ENCODE peak calls at places on chromosome 7, in eight cellular contexts. One of them, this sample, is unnamed.

GRCh38 chr7:7439564-7439963 is 96.1 kb downstream of the COL28A1 start:
- DNase-seq in HAP-1: no peak
- DNase-seq in activated naive CD4-positive, alpha-beta T cell treated with Interleukin-2 at 50 U/mL for 16 hours: no peak
- DNase-seq in posterior cingulate gyrus: no peak
- DNase-seq in NCI-H524: peak; percentile 5
- DNase-seq in NCI-H2171: no peak
- DNase-seq in HT1080: no peak
- DNase-seq in foreskin fibroblast: peak; percentile 61
- DNase-seq in this sample: no peak

GRCh38 chr7:133846203-133846945 is 280.8 kb upstream of the LRGUK start:
- DNase-seq in HAP-1: peak; percentile 39
- DNase-seq in activated naive CD4-positive, alpha-beta T cell treated with Interleukin-2 at 50 U/mL for 16 hours: no peak
- DNase-seq in posterior cingulate gyrus: no peak
- DNase-seq in NCI-H524: no peak
- DNase-seq in NCI-H2171: no peak
- DNase-seq in HT1080: no peak
- DNase-seq in foreskin fibroblast: no peak
- DNase-seq in this sample: no peak

GRCh38 chr7:66454600-66455225 is 174.0 kb upstream of the KCTD7 start:
- DNase-seq in HAP-1: no peak
- DNase-seq in activated naive CD4-positive, alpha-beta T cell treated with Interleukin-2 at 50 U/mL for 16 hours: no peak
- DNase-seq in posterior cingulate gyrus: no peak
- DNase-seq in NCI-H524: no peak
- DNase-seq in NCI-H2171: no peak
- DNase-seq in HT1080: no peak
- DNase-seq in foreskin fibroblast: peak; percentile 16
- DNase-seq in this sample: no peak

GRCh38 chr7:132557489-132558044 is 18.7 kb downstream of the PLXNA4 start:
- DNase-seq in HAP-1: no peak
- DNase-seq in activated naive CD4-positive, alpha-beta T cell treated with Interleukin-2 at 50 U/mL for 16 hours: no peak
- DNase-seq in posterior cingulate gyrus: no peak
- DNase-seq in NCI-H524: no peak
- DNase-seq in NCI-H2171: no peak
- DNase-seq in HT1080: peak; percentile 69
- DNase-seq in foreskin fibroblast: no peak
- DNase-seq in this sample: no peak

GRCh38 chr7:128707752-128708151 is 31.4 kb upstream of the CALU start:
- DNase-seq in HAP-1: no peak
- DNase-seq in activated naive CD4-positive, alpha-beta T cell treated with Interleukin-2 at 50 U/mL for 16 hours: no peak
- DNase-seq in posterior cingulate gyrus: no peak
- DNase-seq in NCI-H524: no peak
- DNase-seq in NCI-H2171: no peak
- DNase-seq in HT1080: no peak
- DNase-seq in foreskin fibroblast: no peak
- DNase-seq in this sample: no peak

GRCh38 chr7:141649137-141649864 is 52.7 kb downstream of the DENND11 start:
- DNase-seq in HAP-1: no peak
- DNase-seq in activated naive CD4-positive, alpha-beta T cell treated with Interleukin-2 at 50 U/mL for 16 hours: no peak
- DNase-seq in posterior cingulate gyrus: no peak
- DNase-seq in NCI-H524: no peak
- DNase-seq in NCI-H2171: no peak
- DNase-seq in HT1080: no peak
- DNase-seq in foreskin fibroblast: no peak
- DNase-seq in this sample: no peak

GRCh38 chr7:77439572-77439971 is 23.4 kb upstream of the GSAP start:
- DNase-seq in HAP-1: peak; percentile 34
- DNase-seq in activated naive CD4-positive, alpha-beta T cell treated with Interleukin-2 at 50 U/mL for 16 hours: no peak
- DNase-seq in posterior cingulate gyrus: peak; percentile 69
- DNase-seq in NCI-H524: peak; percentile 19
- DNase-seq in NCI-H2171: no peak
- DNase-seq in HT1080: peak; percentile 50
- DNase-seq in foreskin fibroblast: peak; percentile 62
- DNase-seq in this sample: no peak

GRCh38 chr7:33738260-33738935 is 166.9 kb upstream of the BMPER start:
- DNase-seq in HAP-1: no peak
- DNase-seq in activated naive CD4-positive, alpha-beta T cell treated with Interleukin-2 at 50 U/mL for 16 hours: no peak
- DNase-seq in posterior cingulate gyrus: no peak
- DNase-seq in NCI-H524: no peak
- DNase-seq in NCI-H2171: no peak
- DNase-seq in HT1080: no peak
- DNase-seq in foreskin fibroblast: no peak
- DNase-seq in this sample: no peak

GRCh38 chr7:148697256-148697841 is 1.4 kb upstream of the CUL1 start:
- DNase-seq in HAP-1: no peak
- DNase-seq in activated naive CD4-positive, alpha-beta T cell treated with Interleukin-2 at 50 U/mL for 16 hours: peak; percentile 69
- DNase-seq in posterior cingulate gyrus: no peak
- DNase-seq in NCI-H524: no peak
- DNase-seq in NCI-H2171: no peak
- DNase-seq in HT1080: no peak
- DNase-seq in foreskin fibroblast: peak; percentile 80
- DNase-seq in this sample: peak; percentile 61

GRCh38 chr7:25835191-25835590 is 316.8 kb upstream of the NFE2L3 start:
- DNase-seq in HAP-1: no peak
- DNase-seq in activated naive CD4-positive, alpha-beta T cell treated with Interleukin-2 at 50 U/mL for 16 hours: no peak
- DNase-seq in posterior cingulate gyrus: no peak
- DNase-seq in NCI-H524: no peak
- DNase-seq in NCI-H2171: no peak
- DNase-seq in HT1080: peak; percentile 61
- DNase-seq in foreskin fibroblast: peak; percentile 75
- DNase-seq in this sample: no peak

GRCh38 chr7:33880787-33881186 is 24.6 kb upstream of the BMPER start:
- DNase-seq in HAP-1: no peak
- DNase-seq in activated naive CD4-positive, alpha-beta T cell treated with Interleukin-2 at 50 U/mL for 16 hours: no peak
- DNase-seq in posterior cingulate gyrus: no peak
- DNase-seq in NCI-H524: no peak
- DNase-seq in NCI-H2171: no peak
- DNase-seq in HT1080: peak; percentile 30
- DNase-seq in foreskin fibroblast: peak; percentile 56
- DNase-seq in this sample: no peak

GRCh38 chr7:42666994-42667393 is 244.9 kb downstream of the C7orf25 start:
- DNase-seq in HAP-1: no peak
- DNase-seq in activated naive CD4-positive, alpha-beta T cell treated with Interleukin-2 at 50 U/mL for 16 hours: no peak
- DNase-seq in posterior cingulate gyrus: no peak
- DNase-seq in NCI-H524: no peak
- DNase-seq in NCI-H2171: no peak
- DNase-seq in HT1080: no peak
- DNase-seq in foreskin fibroblast: no peak
- DNase-seq in this sample: no peak

GRCh38 chr7:135508853-135509588 is 881 bp downstream of the CNOT4 start:
- DNase-seq in HAP-1: peak; percentile 40
- DNase-seq in activated naive CD4-positive, alpha-beta T cell treated with Interleukin-2 at 50 U/mL for 16 hours: peak; percentile 21
- DNase-seq in posterior cingulate gyrus: no peak
- DNase-seq in NCI-H524: peak; percentile 80
- DNase-seq in NCI-H2171: no peak
- DNase-seq in HT1080: peak; percentile 43
- DNase-seq in foreskin fibroblast: peak; percentile 57
- DNase-seq in this sample: peak; percentile 7

GRCh38 chr7:30142710-30143109 is 7.9 kb downstream of the MTURN start:
- DNase-seq in HAP-1: peak; percentile 35
- DNase-seq in activated naive CD4-positive, alpha-beta T cell treated with Interleukin-2 at 50 U/mL for 16 hours: no peak
- DNase-seq in posterior cingulate gyrus: no peak
- DNase-seq in NCI-H524: no peak
- DNase-seq in NCI-H2171: no peak
- DNase-seq in HT1080: peak; percentile 48
- DNase-seq in foreskin fibroblast: peak; percentile 52
- DNase-seq in this sample: peak; percentile 44

GRCh38 chr7:128265156-128265905 is 24.3 kb downstream of the LEP start:
- DNase-seq in HAP-1: no peak
- DNase-seq in activated naive CD4-positive, alpha-beta T cell treated with Interleukin-2 at 50 U/mL for 16 hours: no peak
- DNase-seq in posterior cingulate gyrus: no peak
- DNase-seq in NCI-H524: no peak
- DNase-seq in NCI-H2171: no peak
- DNase-seq in HT1080: no peak
- DNase-seq in foreskin fibroblast: no peak
- DNase-seq in this sample: no peak

GRCh38 chr7:130831817-130832481 is 97.9 kb upstream of the KLF14 start:
- DNase-seq in HAP-1: peak; percentile 20
- DNase-seq in activated naive CD4-positive, alpha-beta T cell treated with Interleukin-2 at 50 U/mL for 16 hours: no peak
- DNase-seq in posterior cingulate gyrus: no peak
- DNase-seq in NCI-H524: no peak
- DNase-seq in NCI-H2171: no peak
- DNase-seq in HT1080: no peak
- DNase-seq in foreskin fibroblast: peak; percentile 80
- DNase-seq in this sample: no peak

GRCh38 chr7:155793720-155794119 is 18.5 kb downstream of the SHH start:
- DNase-seq in HAP-1: no peak
- DNase-seq in activated naive CD4-positive, alpha-beta T cell treated with Interleukin-2 at 50 U/mL for 16 hours: no peak
- DNase-seq in posterior cingulate gyrus: no peak
- DNase-seq in NCI-H524: no peak
- DNase-seq in NCI-H2171: no peak
- DNase-seq in HT1080: no peak
- DNase-seq in foreskin fibroblast: no peak
- DNase-seq in this sample: no peak

GRCh38 chr7:137454169-137455166 is 110.9 kb upstream of the PTN start:
- DNase-seq in HAP-1: no peak
- DNase-seq in activated naive CD4-positive, alpha-beta T cell treated with Interleukin-2 at 50 U/mL for 16 hours: no peak
- DNase-seq in posterior cingulate gyrus: no peak
- DNase-seq in NCI-H524: no peak
- DNase-seq in NCI-H2171: peak; percentile 14
- DNase-seq in HT1080: peak; percentile 47
- DNase-seq in foreskin fibroblast: peak; percentile 85
- DNase-seq in this sample: peak; percentile 30

GRCh38 chr7:48638041-48638440 is 286.3 kb upstream of the CDC14C start:
- DNase-seq in HAP-1: no peak
- DNase-seq in activated naive CD4-positive, alpha-beta T cell treated with Interleukin-2 at 50 U/mL for 16 hours: no peak
- DNase-seq in posterior cingulate gyrus: no peak
- DNase-seq in NCI-H524: no peak
- DNase-seq in NCI-H2171: no peak
- DNase-seq in HT1080: peak; percentile 31
- DNase-seq in foreskin fibroblast: no peak
- DNase-seq in this sample: no peak

GRCh38 chr7:149721084-149721601 is 52.2 kb downstream of the ZNF467 start:
- DNase-seq in HAP-1: no peak
- DNase-seq in activated naive CD4-positive, alpha-beta T cell treated with Interleukin-2 at 50 U/mL for 16 hours: no peak
- DNase-seq in posterior cingulate gyrus: no peak
- DNase-seq in NCI-H524: no peak
- DNase-seq in NCI-H2171: no peak
- DNase-seq in HT1080: no peak
- DNase-seq in foreskin fibroblast: no peak
- DNase-seq in this sample: no peak

GRCh38 chr7:142066536-142066935 is 45.0 kb upstream of the MGAM2 start:
- DNase-seq in HAP-1: no peak
- DNase-seq in activated naive CD4-positive, alpha-beta T cell treated with Interleukin-2 at 50 U/mL for 16 hours: no peak
- DNase-seq in posterior cingulate gyrus: no peak
- DNase-seq in NCI-H524: no peak
- DNase-seq in NCI-H2171: no peak
- DNase-seq in HT1080: peak; percentile 25
- DNase-seq in foreskin fibroblast: no peak
- DNase-seq in this sample: peak; percentile 70

GRCh38 chr7:91263359-91264082 is 712 bp upstream of the FZD1 start:
- DNase-seq in HAP-1: peak; percentile 76
- DNase-seq in activated naive CD4-positive, alpha-beta T cell treated with Interleukin-2 at 50 U/mL for 16 hours: no peak
- DNase-seq in posterior cingulate gyrus: peak; percentile 49
- DNase-seq in NCI-H524: peak; percentile 44
- DNase-seq in NCI-H2171: peak; percentile 76
- DNase-seq in HT1080: peak; percentile 38
- DNase-seq in foreskin fibroblast: peak; percentile 66
- DNase-seq in this sample: no peak

GRCh38 chr7:64799-65430 is 127.5 kb upstream of the FAM20C start:
- DNase-seq in HAP-1: no peak
- DNase-seq in activated naive CD4-positive, alpha-beta T cell treated with Interleukin-2 at 50 U/mL for 16 hours: no peak
- DNase-seq in posterior cingulate gyrus: no peak
- DNase-seq in NCI-H524: no peak
- DNase-seq in NCI-H2171: no peak
- DNase-seq in HT1080: no peak
- DNase-seq in foreskin fibroblast: peak; percentile 48
- DNase-seq in this sample: no peak

GRCh38 chr7:151181011-151181431 is 6.0 kb downstream of the ASB10 start:
- DNase-seq in HAP-1: no peak
- DNase-seq in activated naive CD4-positive, alpha-beta T cell treated with Interleukin-2 at 50 U/mL for 16 hours: no peak
- DNase-seq in posterior cingulate gyrus: no peak
- DNase-seq in NCI-H524: no peak
- DNase-seq in NCI-H2171: no peak
- DNase-seq in HT1080: no peak
- DNase-seq in foreskin fibroblast: no peak
- DNase-seq in this sample: no peak

GRCh38 chr7:43037531-43037930 is 74.9 kb upstream of the HECW1 start:
- DNase-seq in HAP-1: no peak
- DNase-seq in activated naive CD4-positive, alpha-beta T cell treated with Interleukin-2 at 50 U/mL for 16 hours: no peak
- DNase-seq in posterior cingulate gyrus: no peak
- DNase-seq in NCI-H524: no peak
- DNase-seq in NCI-H2171: no peak
- DNase-seq in HT1080: no peak
- DNase-seq in foreskin fibroblast: peak; percentile 63
- DNase-seq in this sample: no peak

GRCh38 chr7:159015081-159015893 is 129.4 kb downstream of the VIPR2 start:
- DNase-seq in HAP-1: no peak
- DNase-seq in activated naive CD4-positive, alpha-beta T cell treated with Interleukin-2 at 50 U/mL for 16 hours: no peak
- DNase-seq in posterior cingulate gyrus: no peak
- DNase-seq in NCI-H524: no peak
- DNase-seq in NCI-H2171: no peak
- DNase-seq in HT1080: peak; percentile 32
- DNase-seq in foreskin fibroblast: peak; percentile 26
- DNase-seq in this sample: peak; percentile 5

GRCh38 chr7:80681272-80681885 is 42.9 kb downstream of the CD36 start:
- DNase-seq in HAP-1: peak; percentile 30
- DNase-seq in activated naive CD4-positive, alpha-beta T cell treated with Interleukin-2 at 50 U/mL for 16 hours: no peak
- DNase-seq in posterior cingulate gyrus: no peak
- DNase-seq in NCI-H524: peak; percentile 3
- DNase-seq in NCI-H2171: no peak
- DNase-seq in HT1080: peak; percentile 29
- DNase-seq in foreskin fibroblast: peak; percentile 60
- DNase-seq in this sample: peak; percentile 47

GRCh38 chr7:98049034-98049433 is 57.6 kb upstream of the LMTK2 start:
- DNase-seq in HAP-1: no peak
- DNase-seq in activated naive CD4-positive, alpha-beta T cell treated with Interleukin-2 at 50 U/mL for 16 hours: no peak
- DNase-seq in posterior cingulate gyrus: no peak
- DNase-seq in NCI-H524: no peak
- DNase-seq in NCI-H2171: no peak
- DNase-seq in HT1080: peak; percentile 13
- DNase-seq in foreskin fibroblast: no peak
- DNase-seq in this sample: no peak

GRCh38 chr7:149226840-149227494 is 12.5 kb upstream of the ZNF212 start:
- DNase-seq in HAP-1: no peak
- DNase-seq in activated naive CD4-positive, alpha-beta T cell treated with Interleukin-2 at 50 U/mL for 16 hours: no peak
- DNase-seq in posterior cingulate gyrus: no peak
- DNase-seq in NCI-H524: no peak
- DNase-seq in NCI-H2171: no peak
- DNase-seq in HT1080: no peak
- DNase-seq in foreskin fibroblast: peak; percentile 58
- DNase-seq in this sample: no peak

GRCh38 chr7:154698726-154699291 is 304.1 kb downstream of the PAXIP1 start:
- DNase-seq in HAP-1: no peak
- DNase-seq in activated naive CD4-positive, alpha-beta T cell treated with Interleukin-2 at 50 U/mL for 16 hours: no peak
- DNase-seq in posterior cingulate gyrus: no peak
- DNase-seq in NCI-H524: no peak
- DNase-seq in NCI-H2171: no peak
- DNase-seq in HT1080: peak; percentile 17
- DNase-seq in foreskin fibroblast: no peak
- DNase-seq in this sample: no peak